ENCODE peak calls at places on chromosomes 12 and 14, in ten cellular contexts. One of them, this sample, is unnamed.

GRCh38 chr14:34810028-34810427 is 65.1 kb downstream of the BAZ1A start:
- DNase-seq in astrocyte of the spinal cord: no peak
- DNase-seq in RCC 7860: no peak
- DNase-seq in dermis microvascular lymphatic vessel endothelial cell: no peak
- DNase-seq in stimulated activated CD8-positive, alpha-beta memory T cell treated with anti-CD3 and anti-CD28 coated beads, Interleukin-7, amount 100 ng/mL, for 1 hour: no peak
- DNase-seq in islet precursor cell: no peak
- DNase-seq in GM04504: no peak
- DNase-seq in fibroblast of the aortic adventitia: no peak
- DNase-seq in stimulated activated CD4-positive, alpha-beta T cell treated with anti-CD3 and anti-CD28 coated beads, Interleukin-15, amount 100 ng/mL, for 1 hour: no peak
- DNase-seq in NCI-H774: no peak
- DNase-seq in this sample: no peak

GRCh38 chr12:39990122-39991101 is 115.5 kb downstream of the SLC2A13 start:
- DNase-seq in stimulated activated CD4-positive, alpha-beta T cell treated with anti-CD3 and anti-CD28 coated beads, Interleukin-15, amount 100 ng/mL, for 1 hour: peak
- DNase-seq in RCC 7860: no peak
- DNase-seq in stimulated activated CD8-positive, alpha-beta memory T cell treated with anti-CD3 and anti-CD28 coated beads, Interleukin-7, amount 100 ng/mL, for 1 hour: peak
- DNase-seq in NCI-H774: no peak
- DNase-seq in GM04504: peak
- DNase-seq in dermis microvascular lymphatic vessel endothelial cell: peak
- DNase-seq in fibroblast of the aortic adventitia: peak
- DNase-seq in astrocyte of the spinal cord: peak
- DNase-seq in islet precursor cell: peak
- DNase-seq in this sample: no peak

GRCh38 chr14:91228112-91229004 is 16.1 kb downstream of the GPR68 start:
- DNase-seq in islet precursor cell: no peak
- DNase-seq in dermis microvascular lymphatic vessel endothelial cell: peak
- DNase-seq in stimulated activated CD4-positive, alpha-beta T cell treated with anti-CD3 and anti-CD28 coated beads, Interleukin-15, amount 100 ng/mL, for 1 hour: peak
- DNase-seq in astrocyte of the spinal cord: peak
- DNase-seq in GM04504: no peak
- DNase-seq in RCC 7860: peak
- DNase-seq in fibroblast of the aortic adventitia: peak
- DNase-seq in stimulated activated CD8-positive, alpha-beta memory T cell treated with anti-CD3 and anti-CD28 coated beads, Interleukin-7, amount 100 ng/mL, for 1 hour: no peak
- DNase-seq in NCI-H774: no peak
- DNase-seq in this sample: no peak

GRCh38 chr12:52215587-52216031 is 17.4 kb upstream of the KRT7 start:
- DNase-seq in NCI-H774: no peak
- DNase-seq in astrocyte of the spinal cord: peak
- DNase-seq in RCC 7860: peak
- DNase-seq in GM04504: no peak
- DNase-seq in dermis microvascular lymphatic vessel endothelial cell: peak
- DNase-seq in islet precursor cell: peak
- DNase-seq in stimulated activated CD8-positive, alpha-beta memory T cell treated with anti-CD3 and anti-CD28 coated beads, Interleukin-7, amount 100 ng/mL, for 1 hour: no peak
- DNase-seq in stimulated activated CD4-positive, alpha-beta T cell treated with anti-CD3 and anti-CD28 coated beads, Interleukin-15, amount 100 ng/mL, for 1 hour: no peak
- DNase-seq in fibroblast of the aortic adventitia: peak
- DNase-seq in this sample: no peak

GRCh38 chr14:102088012-102088792 is 1.4 kb upstream of the HSP90AA1 start:
- DNase-seq in astrocyte of the spinal cord: no peak
- DNase-seq in RCC 7860: no peak
- DNase-seq in islet precursor cell: peak
- DNase-seq in dermis microvascular lymphatic vessel endothelial cell: peak
- DNase-seq in fibroblast of the aortic adventitia: no peak
- DNase-seq in NCI-H774: no peak
- DNase-seq in stimulated activated CD4-positive, alpha-beta T cell treated with anti-CD3 and anti-CD28 coated beads, Interleukin-15, amount 100 ng/mL, for 1 hour: peak
- DNase-seq in stimulated activated CD8-positive, alpha-beta memory T cell treated with anti-CD3 and anti-CD28 coated beads, Interleukin-7, amount 100 ng/mL, for 1 hour: no peak
- DNase-seq in GM04504: no peak
- DNase-seq in this sample: no peak

GRCh38 chr14:76500011-76500410 is 124.1 kb downstream of the ESRRB start:
- DNase-seq in fibroblast of the aortic adventitia: peak
- DNase-seq in astrocyte of the spinal cord: no peak
- DNase-seq in NCI-H774: no peak
- DNase-seq in islet precursor cell: no peak
- DNase-seq in dermis microvascular lymphatic vessel endothelial cell: no peak
- DNase-seq in stimulated activated CD4-positive, alpha-beta T cell treated with anti-CD3 and anti-CD28 coated beads, Interleukin-15, amount 100 ng/mL, for 1 hour: no peak
- DNase-seq in RCC 7860: no peak
- DNase-seq in stimulated activated CD8-positive, alpha-beta memory T cell treated with anti-CD3 and anti-CD28 coated beads, Interleukin-7, amount 100 ng/mL, for 1 hour: no peak
- DNase-seq in GM04504: peak
- DNase-seq in this sample: no peak

GRCh38 chr12:9022592-9022991 is 33.2 kb downstream of the KLRG1 start:
- DNase-seq in stimulated activated CD4-positive, alpha-beta T cell treated with anti-CD3 and anti-CD28 coated beads, Interleukin-15, amount 100 ng/mL, for 1 hour: no peak
- DNase-seq in stimulated activated CD8-positive, alpha-beta memory T cell treated with anti-CD3 and anti-CD28 coated beads, Interleukin-7, amount 100 ng/mL, for 1 hour: no peak
- DNase-seq in RCC 7860: no peak
- DNase-seq in NCI-H774: no peak
- DNase-seq in islet precursor cell: no peak
- DNase-seq in GM04504: no peak
- DNase-seq in astrocyte of the spinal cord: no peak
- DNase-seq in dermis microvascular lymphatic vessel endothelial cell: no peak
- DNase-seq in fibroblast of the aortic adventitia: no peak
- DNase-seq in this sample: no peak

GRCh38 chr14:103613517-103613916 is 15.5 kb upstream of the KLC1 start:
- DNase-seq in astrocyte of the spinal cord: no peak
- DNase-seq in GM04504: no peak
- DNase-seq in fibroblast of the aortic adventitia: peak
- DNase-seq in islet precursor cell: no peak
- DNase-seq in stimulated activated CD4-positive, alpha-beta T cell treated with anti-CD3 and anti-CD28 coated beads, Interleukin-15, amount 100 ng/mL, for 1 hour: no peak
- DNase-seq in NCI-H774: no peak
- DNase-seq in RCC 7860: no peak
- DNase-seq in stimulated activated CD8-positive, alpha-beta memory T cell treated with anti-CD3 and anti-CD28 coated beads, Interleukin-7, amount 100 ng/mL, for 1 hour: no peak
- DNase-seq in dermis microvascular lymphatic vessel endothelial cell: peak
- DNase-seq in this sample: no peak

GRCh38 chr14:54348001-54348611 is 48.7 kb upstream of the CDKN3 start:
- DNase-seq in dermis microvascular lymphatic vessel endothelial cell: peak
- DNase-seq in stimulated activated CD8-positive, alpha-beta memory T cell treated with anti-CD3 and anti-CD28 coated beads, Interleukin-7, amount 100 ng/mL, for 1 hour: no peak
- DNase-seq in GM04504: no peak
- DNase-seq in islet precursor cell: no peak
- DNase-seq in astrocyte of the spinal cord: peak
- DNase-seq in NCI-H774: peak
- DNase-seq in stimulated activated CD4-positive, alpha-beta T cell treated with anti-CD3 and anti-CD28 coated beads, Interleukin-15, amount 100 ng/mL, for 1 hour: no peak
- DNase-seq in fibroblast of the aortic adventitia: peak
- DNase-seq in RCC 7860: peak
- DNase-seq in this sample: no peak

GRCh38 chr12:13573698-13574321 is 377.3 kb downstream of the EMP1 start:
- DNase-seq in islet precursor cell: peak
- DNase-seq in NCI-H774: no peak
- DNase-seq in astrocyte of the spinal cord: peak
- DNase-seq in RCC 7860: peak
- DNase-seq in stimulated activated CD8-positive, alpha-beta memory T cell treated with anti-CD3 and anti-CD28 coated beads, Interleukin-7, amount 100 ng/mL, for 1 hour: no peak
- DNase-seq in dermis microvascular lymphatic vessel endothelial cell: no peak
- DNase-seq in stimulated activated CD4-positive, alpha-beta T cell treated with anti-CD3 and anti-CD28 coated beads, Interleukin-15, amount 100 ng/mL, for 1 hour: no peak
- DNase-seq in GM04504: peak
- DNase-seq in fibroblast of the aortic adventitia: peak
- DNase-seq in this sample: no peak

GRCh38 chr14:69543341-69544249 is 31.1 kb downstream of the CCDC177 start:
- DNase-seq in GM04504: peak
- DNase-seq in stimulated activated CD4-positive, alpha-beta T cell treated with anti-CD3 and anti-CD28 coated beads, Interleukin-15, amount 100 ng/mL, for 1 hour: no peak
- DNase-seq in RCC 7860: peak
- DNase-seq in fibroblast of the aortic adventitia: peak
- DNase-seq in NCI-H774: no peak
- DNase-seq in stimulated activated CD8-positive, alpha-beta memory T cell treated with anti-CD3 and anti-CD28 coated beads, Interleukin-7, amount 100 ng/mL, for 1 hour: peak
- DNase-seq in dermis microvascular lymphatic vessel endothelial cell: peak
- DNase-seq in islet precursor cell: peak
- DNase-seq in astrocyte of the spinal cord: peak
- DNase-seq in this sample: no peak

GRCh38 chr12:716506-716905 is 35.9 kb upstream of the WNK1 start:
- DNase-seq in NCI-H774: no peak
- DNase-seq in islet precursor cell: no peak
- DNase-seq in GM04504: no peak
- DNase-seq in fibroblast of the aortic adventitia: peak
- DNase-seq in stimulated activated CD4-positive, alpha-beta T cell treated with anti-CD3 and anti-CD28 coated beads, Interleukin-15, amount 100 ng/mL, for 1 hour: no peak
- DNase-seq in dermis microvascular lymphatic vessel endothelial cell: no peak
- DNase-seq in astrocyte of the spinal cord: no peak
- DNase-seq in stimulated activated CD8-positive, alpha-beta memory T cell treated with anti-CD3 and anti-CD28 coated beads, Interleukin-7, amount 100 ng/mL, for 1 hour: no peak
- DNase-seq in RCC 7860: no peak
- DNase-seq in this sample: no peak

GRCh38 chr14:49427117-49427516 is 159.1 kb downstream of the RPS29 start:
- DNase-seq in stimulated activated CD4-positive, alpha-beta T cell treated with anti-CD3 and anti-CD28 coated beads, Interleukin-15, amount 100 ng/mL, for 1 hour: no peak
- DNase-seq in stimulated activated CD8-positive, alpha-beta memory T cell treated with anti-CD3 and anti-CD28 coated beads, Interleukin-7, amount 100 ng/mL, for 1 hour: no peak
- DNase-seq in dermis microvascular lymphatic vessel endothelial cell: no peak
- DNase-seq in GM04504: no peak
- DNase-seq in fibroblast of the aortic adventitia: no peak
- DNase-seq in islet precursor cell: no peak
- DNase-seq in astrocyte of the spinal cord: no peak
- DNase-seq in RCC 7860: no peak
- DNase-seq in NCI-H774: no peak
- DNase-seq in this sample: no peak

GRCh38 chr12:58046281-58046680 is 104.9 kb downstream of the ATP23 start:
- DNase-seq in islet precursor cell: no peak
- DNase-seq in GM04504: no peak
- DNase-seq in NCI-H774: no peak
- DNase-seq in stimulated activated CD4-positive, alpha-beta T cell treated with anti-CD3 and anti-CD28 coated beads, Interleukin-15, amount 100 ng/mL, for 1 hour: no peak
- DNase-seq in fibroblast of the aortic adventitia: no peak
- DNase-seq in RCC 7860: no peak
- DNase-seq in astrocyte of the spinal cord: no peak
- DNase-seq in stimulated activated CD8-positive, alpha-beta memory T cell treated with anti-CD3 and anti-CD28 coated beads, Interleukin-7, amount 100 ng/mL, for 1 hour: no peak
- DNase-seq in dermis microvascular lymphatic vessel endothelial cell: no peak
- DNase-seq in this sample: no peak

GRCh38 chr14:69922198-69922597 is 43.0 kb downstream of the SMOC1 start:
- DNase-seq in dermis microvascular lymphatic vessel endothelial cell: no peak
- DNase-seq in islet precursor cell: no peak
- DNase-seq in astrocyte of the spinal cord: no peak
- DNase-seq in fibroblast of the aortic adventitia: no peak
- DNase-seq in stimulated activated CD8-positive, alpha-beta memory T cell treated with anti-CD3 and anti-CD28 coated beads, Interleukin-7, amount 100 ng/mL, for 1 hour: no peak
- DNase-seq in NCI-H774: no peak
- DNase-seq in RCC 7860: no peak
- DNase-seq in GM04504: no peak
- DNase-seq in stimulated activated CD4-positive, alpha-beta T cell treated with anti-CD3 and anti-CD28 coated beads, Interleukin-15, amount 100 ng/mL, for 1 hour: no peak
- DNase-seq in this sample: no peak

GRCh38 chr14:93905623-93906022 is 21.5 kb upstream of the FAM181A start:
- DNase-seq in RCC 7860: no peak
- DNase-seq in dermis microvascular lymphatic vessel endothelial cell: peak
- DNase-seq in islet precursor cell: peak
- DNase-seq in GM04504: no peak
- DNase-seq in fibroblast of the aortic adventitia: no peak
- DNase-seq in NCI-H774: no peak
- DNase-seq in stimulated activated CD4-positive, alpha-beta T cell treated with anti-CD3 and anti-CD28 coated beads, Interleukin-15, amount 100 ng/mL, for 1 hour: no peak
- DNase-seq in astrocyte of the spinal cord: no peak
- DNase-seq in stimulated activated CD8-positive, alpha-beta memory T cell treated with anti-CD3 and anti-CD28 coated beads, Interleukin-7, amount 100 ng/mL, for 1 hour: no peak
- DNase-seq in this sample: peak

GRCh38 chr12:131829795-131830334 is 1.7 kb downstream of the MMP17 start:
- DNase-seq in astrocyte of the spinal cord: no peak
- DNase-seq in islet precursor cell: no peak
- DNase-seq in GM04504: no peak
- DNase-seq in dermis microvascular lymphatic vessel endothelial cell: no peak
- DNase-seq in NCI-H774: no peak
- DNase-seq in fibroblast of the aortic adventitia: no peak
- DNase-seq in RCC 7860: no peak
- DNase-seq in stimulated activated CD8-positive, alpha-beta memory T cell treated with anti-CD3 and anti-CD28 coated beads, Interleukin-7, amount 100 ng/mL, for 1 hour: no peak
- DNase-seq in stimulated activated CD4-positive, alpha-beta T cell treated with anti-CD3 and anti-CD28 coated beads, Interleukin-15, amount 100 ng/mL, for 1 hour: no peak
- DNase-seq in this sample: no peak

GRCh38 chr14:104371031-104371430 is 208.5 kb upstream of the C14orf180 start:
- DNase-seq in GM04504: no peak
- DNase-seq in stimulated activated CD4-positive, alpha-beta T cell treated with anti-CD3 and anti-CD28 coated beads, Interleukin-15, amount 100 ng/mL, for 1 hour: no peak
- DNase-seq in islet precursor cell: no peak
- DNase-seq in stimulated activated CD8-positive, alpha-beta memory T cell treated with anti-CD3 and anti-CD28 coated beads, Interleukin-7, amount 100 ng/mL, for 1 hour: no peak
- DNase-seq in dermis microvascular lymphatic vessel endothelial cell: no peak
- DNase-seq in RCC 7860: no peak
- DNase-seq in astrocyte of the spinal cord: no peak
- DNase-seq in fibroblast of the aortic adventitia: no peak
- DNase-seq in NCI-H774: no peak
- DNase-seq in this sample: no peak

GRCh38 chr12:27460471-27460978 is 14.0 kb downstream of the SMCO2 start:
- DNase-seq in stimulated activated CD8-positive, alpha-beta memory T cell treated with anti-CD3 and anti-CD28 coated beads, Interleukin-7, amount 100 ng/mL, for 1 hour: no peak
- DNase-seq in astrocyte of the spinal cord: peak
- DNase-seq in fibroblast of the aortic adventitia: peak
- DNase-seq in dermis microvascular lymphatic vessel endothelial cell: peak
- DNase-seq in GM04504: no peak
- DNase-seq in NCI-H774: no peak
- DNase-seq in islet precursor cell: no peak
- DNase-seq in RCC 7860: peak
- DNase-seq in stimulated activated CD4-positive, alpha-beta T cell treated with anti-CD3 and anti-CD28 coated beads, Interleukin-15, amount 100 ng/mL, for 1 hour: peak
- DNase-seq in this sample: no peak

GRCh38 chr14:31038521-31039166 is 12.5 kb upstream of the STRN3 start:
- DNase-seq in astrocyte of the spinal cord: no peak
- DNase-seq in GM04504: no peak
- DNase-seq in dermis microvascular lymphatic vessel endothelial cell: peak
- DNase-seq in RCC 7860: no peak
- DNase-seq in fibroblast of the aortic adventitia: peak
- DNase-seq in islet precursor cell: no peak
- DNase-seq in NCI-H774: no peak
- DNase-seq in stimulated activated CD8-positive, alpha-beta memory T cell treated with anti-CD3 and anti-CD28 coated beads, Interleukin-7, amount 100 ng/mL, for 1 hour: no peak
- DNase-seq in stimulated activated CD4-positive, alpha-beta T cell treated with anti-CD3 and anti-CD28 coated beads, Interleukin-15, amount 100 ng/mL, for 1 hour: no peak
- DNase-seq in this sample: no peak

GRCh38 chr14:29926701-29927595 is 699 bp downstream of the PRKD1 start:
- DNase-seq in GM04504: no peak
- DNase-seq in fibroblast of the aortic adventitia: peak
- DNase-seq in stimulated activated CD4-positive, alpha-beta T cell treated with anti-CD3 and anti-CD28 coated beads, Interleukin-15, amount 100 ng/mL, for 1 hour: no peak
- DNase-seq in RCC 7860: no peak
- DNase-seq in astrocyte of the spinal cord: peak
- DNase-seq in NCI-H774: peak
- DNase-seq in islet precursor cell: peak
- DNase-seq in dermis microvascular lymphatic vessel endothelial cell: peak
- DNase-seq in stimulated activated CD8-positive, alpha-beta memory T cell treated with anti-CD3 and anti-CD28 coated beads, Interleukin-7, amount 100 ng/mL, for 1 hour: no peak
- DNase-seq in this sample: peak

GRCh38 chr14:99575043-99576023 is 28.7 kb downstream of the CCDC85C start:
- DNase-seq in NCI-H774: peak
- DNase-seq in fibroblast of the aortic adventitia: peak
- DNase-seq in astrocyte of the spinal cord: no peak
- DNase-seq in RCC 7860: peak
- DNase-seq in dermis microvascular lymphatic vessel endothelial cell: no peak
- DNase-seq in stimulated activated CD4-positive, alpha-beta T cell treated with anti-CD3 and anti-CD28 coated beads, Interleukin-15, amount 100 ng/mL, for 1 hour: no peak
- DNase-seq in islet precursor cell: peak
- DNase-seq in GM04504: no peak
- DNase-seq in stimulated activated CD8-positive, alpha-beta memory T cell treated with anti-CD3 and anti-CD28 coated beads, Interleukin-7, amount 100 ng/mL, for 1 hour: no peak
- DNase-seq in this sample: no peak

GRCh38 chr12:58732894-58733293 is 187.4 kb downstream of the LRIG3 start:
- DNase-seq in GM04504: no peak
- DNase-seq in stimulated activated CD4-positive, alpha-beta T cell treated with anti-CD3 and anti-CD28 coated beads, Interleukin-15, amount 100 ng/mL, for 1 hour: no peak
- DNase-seq in RCC 7860: no peak
- DNase-seq in NCI-H774: no peak
- DNase-seq in fibroblast of the aortic adventitia: no peak
- DNase-seq in astrocyte of the spinal cord: no peak
- DNase-seq in dermis microvascular lymphatic vessel endothelial cell: no peak
- DNase-seq in islet precursor cell: no peak
- DNase-seq in stimulated activated CD8-positive, alpha-beta memory T cell treated with anti-CD3 and anti-CD28 coated beads, Interleukin-7, amount 100 ng/mL, for 1 hour: no peak
- DNase-seq in this sample: no peak

GRCh38 chr14:58942516-58942915 is 246.0 kb upstream of the DAAM1 start:
- DNase-seq in stimulated activated CD8-positive, alpha-beta memory T cell treated with anti-CD3 and anti-CD28 coated beads, Interleukin-7, amount 100 ng/mL, for 1 hour: no peak
- DNase-seq in dermis microvascular lymphatic vessel endothelial cell: no peak
- DNase-seq in NCI-H774: no peak
- DNase-seq in RCC 7860: no peak
- DNase-seq in islet precursor cell: peak
- DNase-seq in fibroblast of the aortic adventitia: peak
- DNase-seq in GM04504: no peak
- DNase-seq in astrocyte of the spinal cord: peak
- DNase-seq in stimulated activated CD4-positive, alpha-beta T cell treated with anti-CD3 and anti-CD28 coated beads, Interleukin-15, amount 100 ng/mL, for 1 hour: no peak
- DNase-seq in this sample: no peak

GRCh38 chr12:27960822-27961221 is 11.7 kb downstream of the PTHLH start:
- DNase-seq in dermis microvascular lymphatic vessel endothelial cell: peak
- DNase-seq in fibroblast of the aortic adventitia: no peak
- DNase-seq in stimulated activated CD8-positive, alpha-beta memory T cell treated with anti-CD3 and anti-CD28 coated beads, Interleukin-7, amount 100 ng/mL, for 1 hour: no peak
- DNase-seq in GM04504: no peak
- DNase-seq in astrocyte of the spinal cord: no peak
- DNase-seq in stimulated activated CD4-positive, alpha-beta T cell treated with anti-CD3 and anti-CD28 coated beads, Interleukin-15, amount 100 ng/mL, for 1 hour: no peak
- DNase-seq in NCI-H774: no peak
- DNase-seq in RCC 7860: no peak
- DNase-seq in islet precursor cell: no peak
- DNase-seq in this sample: no peak

GRCh38 chr14:52189330-52189729 is 78.2 kb upstream of the PTGDR start:
- DNase-seq in NCI-H774: no peak
- DNase-seq in RCC 7860: no peak
- DNase-seq in islet precursor cell: no peak
- DNase-seq in stimulated activated CD4-positive, alpha-beta T cell treated with anti-CD3 and anti-CD28 coated beads, Interleukin-15, amount 100 ng/mL, for 1 hour: no peak
- DNase-seq in fibroblast of the aortic adventitia: peak
- DNase-seq in GM04504: no peak
- DNase-seq in stimulated activated CD8-positive, alpha-beta memory T cell treated with anti-CD3 and anti-CD28 coated beads, Interleukin-7, amount 100 ng/mL, for 1 hour: no peak
- DNase-seq in astrocyte of the spinal cord: no peak
- DNase-seq in dermis microvascular lymphatic vessel endothelial cell: no peak
- DNase-seq in this sample: no peak

GRCh38 chr12:46958093-46958492 is 121.3 kb upstream of the PCED1B start:
- DNase-seq in RCC 7860: no peak
- DNase-seq in fibroblast of the aortic adventitia: no peak
- DNase-seq in stimulated activated CD8-positive, alpha-beta memory T cell treated with anti-CD3 and anti-CD28 coated beads, Interleukin-7, amount 100 ng/mL, for 1 hour: no peak
- DNase-seq in astrocyte of the spinal cord: no peak
- DNase-seq in islet precursor cell: no peak
- DNase-seq in NCI-H774: no peak
- DNase-seq in stimulated activated CD4-positive, alpha-beta T cell treated with anti-CD3 and anti-CD28 coated beads, Interleukin-15, amount 100 ng/mL, for 1 hour: no peak
- DNase-seq in GM04504: no peak
- DNase-seq in dermis microvascular lymphatic vessel endothelial cell: no peak
- DNase-seq in this sample: no peak

GRCh38 chr12:19925881-19926665 is 442.3 kb upstream of the PDE3A start:
- DNase-seq in RCC 7860: no peak
- DNase-seq in dermis microvascular lymphatic vessel endothelial cell: peak
- DNase-seq in NCI-H774: no peak
- DNase-seq in astrocyte of the spinal cord: no peak
- DNase-seq in fibroblast of the aortic adventitia: no peak
- DNase-seq in stimulated activated CD8-positive, alpha-beta memory T cell treated with anti-CD3 and anti-CD28 coated beads, Interleukin-7, amount 100 ng/mL, for 1 hour: no peak
- DNase-seq in islet precursor cell: no peak
- DNase-seq in GM04504: no peak
- DNase-seq in stimulated activated CD4-positive, alpha-beta T cell treated with anti-CD3 and anti-CD28 coated beads, Interleukin-15, amount 100 ng/mL, for 1 hour: no peak
- DNase-seq in this sample: no peak

This sample was measured in D721Med.